ENCODE peak calls at places on chromosomes 4 and X, in eight cellular contexts. K, D, M, E, N, Y, Z and H are unnamed samples.

GRCh38 chrX:69762340-69762739 is 146.4 kb downstream of the EDA start:
- DNase-seq in K (no peak), D (no peak), M (no peak), E (no peak), N (no peak), Y (no peak), Z (no peak), H (no peak)

GRCh38 chr4:76212301-76212700 is 1.3 kb downstream of the SCARB2 start:
- DNase-seq in K (no peak), D (no peak), M (no peak), E (no peak), N (no peak), Y (no peak), Z (no peak), H (no peak)

GRCh38 chr4:165403667-165404066 is 24.9 kb downstream of the CPE start:
- DNase-seq in K (no peak), D (no peak), M (no peak), E (no peak), N (no peak), Y (no peak), Z (no peak), H (no peak)

GRCh38 chr4:10088135-10089010 is 28.2 kb downstream of the WDR1 start:
- DNase-seq in K (no peak), D (no peak), M (no peak), E (no peak), N (no peak), Y (no peak), Z (no peak), H (no peak)

GRCh38 chrX:31323658-31324057 is 251.8 kb upstream of the FTHL17 start:
- DNase-seq in K (no peak), D (no peak), M (no peak), E (no peak), N (no peak), Y (no peak), Z (no peak), H (no peak)

GRCh38 chr4:67198757-67199156 is 346.5 kb downstream of the CENPC start:
- DNase-seq in K (no peak), D (no peak), M (no peak), E (peak), N (no peak), Y (no peak), Z (peak), H (peak)

GRCh38 chr4:154616731-154617130 is 4.3 kb upstream of the FGG start:
- DNase-seq in K (no peak), D (no peak), M (no peak), E (no peak), N (no peak), Y (no peak), Z (no peak), H (no peak)

GRCh38 chr4:65287071-65287470 is 383.2 kb downstream of the EPHA5 start:
- DNase-seq in K (no peak), D (no peak), M (no peak), E (no peak), N (no peak), Y (no peak), Z (no peak), H (no peak)

GRCh38 chr4:157221426-157221894 is 932 bp downstream of the GRIA2 start:
- DNase-seq in K (no peak), D (no peak), M (no peak), E (peak), N (no peak), Y (no peak), Z (no peak), H (no peak)

GRCh38 chr4:180951312-180951711 is 1291.9 kb upstream of the TENM3 start:
- DNase-seq in K (no peak), D (no peak), M (no peak), E (no peak), N (no peak), Y (no peak), Z (no peak), H (no peak)

GRCh38 chrX:126655061-126655460 is 102.4 kb upstream of the DCAF12L1 start:
- DNase-seq in K (no peak), D (no peak), M (no peak), E (peak), N (no peak), Y (no peak), Z (no peak), H (no peak)

GRCh38 chr4:82784615-82785247 is 13.9 kb downstream of the SCD5 start:
- DNase-seq in K (no peak), D (no peak), M (no peak), E (peak), N (no peak), Y (no peak), Z (no peak), H (peak)

GRCh38 chr4:7358100-7358735 is 76.5 kb downstream of the PSAPL1 start:
- DNase-seq in K (peak), D (no peak), M (peak), E (peak), N (peak), Y (no peak), Z (no peak), H (peak)

GRCh38 chrX:7515681-7516413 is 327.1 kb upstream of the VCX start:
- DNase-seq in K (no peak), D (no peak), M (no peak), E (no peak), N (no peak), Y (no peak), Z (no peak), H (no peak)

GRCh38 chr4:2483237-2483636 is 14.3 kb downstream of the RNF4 start:
- DNase-seq in K (no peak), D (no peak), M (no peak), E (no peak), N (no peak), Y (no peak), Z (no peak), H (no peak)

GRCh38 chr4:22167201-22167600 is 218.6 kb upstream of the KCNIP4 start:
- DNase-seq in K (no peak), D (no peak), M (no peak), E (no peak), N (no peak), Y (no peak), Z (no peak), H (no peak)

GRCh38 chrX:68757331-68757730 is 71.5 kb upstream of the EFNB1 start:
- DNase-seq in K (no peak), D (no peak), M (no peak), E (no peak), N (no peak), Y (no peak), Z (no peak), H (no peak)

GRCh38 chr4:155433636-155434360 is 57.0 kb upstream of the MAP9 start:
- DNase-seq in K (no peak), D (no peak), M (no peak), E (peak), N (no peak), Y (no peak), Z (no peak), H (peak)

GRCh38 chr4:183030823-183031222 is 68.2 kb upstream of the WWC2 start:
- DNase-seq in K (no peak), D (no peak), M (no peak), E (no peak), N (no peak), Y (no peak), Z (no peak), H (no peak)

GRCh38 chr4:4583606-4584005 is 41.8 kb upstream of the STX18 start:
- DNase-seq in K (no peak), D (no peak), M (no peak), E (no peak), N (no peak), Y (no peak), Z (no peak), H (no peak)

GRCh38 chr4:3215256-3215655 is 33.7 kb upstream of the MSANTD1 start:
- DNase-seq in K (no peak), D (no peak), M (no peak), E (no peak), N (peak), Y (no peak), Z (no peak), H (no peak)

GRCh38 chr4:146291313-146291712 is 77.0 kb downstream of the REELD1 start:
- DNase-seq in K (no peak), D (no peak), M (no peak), E (no peak), N (no peak), Y (no peak), Z (no peak), H (no peak)

GRCh38 chr4:11548529-11549176 is 120.0 kb upstream of the HS3ST1 start:
- DNase-seq in K (no peak), D (no peak), M (no peak), E (peak), N (no peak), Y (no peak), Z (no peak), H (peak)

GRCh38 chr4:3672465-3672831 is 93.7 kb upstream of the ADRA2C start:
- DNase-seq in K (no peak), D (no peak), M (no peak), E (no peak), N (no peak), Y (no peak), Z (no peak), H (no peak)

GRCh38 chrX:111877681-111878080 is 1.7 kb downstream of the TRPC5OS start:
- DNase-seq in K (no peak), D (no peak), M (no peak), E (no peak), N (no peak), Y (no peak), Z (no peak), H (no peak)

GRCh38 chr4:111483375-111484169 is 661.7 kb upstream of the FAM241A start:
- DNase-seq in K (no peak), D (no peak), M (no peak), E (no peak), N (no peak), Y (no peak), Z (no peak), H (no peak)

GRCh38 chr4:105944535-105944934 is 49.3 kb downstream of the NPNT start:
- DNase-seq in K (no peak), D (no peak), M (no peak), E (peak), N (no peak), Y (no peak), Z (no peak), H (peak)

GRCh38 chr4:55069248-55069647 is 56.1 kb downstream of the KDR start:
- DNase-seq in K (no peak), D (no peak), M (no peak), E (peak), N (no peak), Y (no peak), Z (no peak), H (peak)

GRCh38 chr4:123619326-123619725 is 222.7 kb downstream of the SPRY1 start:
- DNase-seq in K (no peak), D (no peak), M (no peak), E (no peak), N (no peak), Y (no peak), Z (no peak), H (no peak)

DNA sequence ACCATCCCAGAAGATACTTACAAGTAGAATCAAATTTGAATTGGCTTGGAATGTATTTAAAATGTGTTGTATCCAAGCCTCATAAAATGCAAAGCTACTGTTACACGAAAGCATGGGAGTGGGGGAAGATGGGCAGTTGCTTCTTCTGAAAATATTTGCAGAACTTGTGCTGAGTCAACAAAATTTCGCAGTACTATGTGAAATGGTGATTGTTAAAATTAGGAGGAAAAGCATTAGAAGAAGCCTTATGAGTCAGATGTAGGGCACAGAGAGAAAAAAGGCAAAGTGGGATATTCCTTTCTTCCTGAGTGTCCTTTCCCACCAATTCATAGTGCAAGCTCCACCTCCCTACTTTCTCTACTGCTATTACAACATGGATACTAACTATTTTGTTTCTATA is 332.7 kb downstream of the PRDM5 start:
- DNase-seq in K (no peak), D (no peak), M (no peak), E (no peak), N (no peak), Y (no peak), Z (no peak), H (no peak)
- TF ChIP-seq CTCF in K (no peak), D (no peak), M (no peak), E (no peak), N (no peak), Y (no peak), Z (no peak), H (no peak)

DNA sequence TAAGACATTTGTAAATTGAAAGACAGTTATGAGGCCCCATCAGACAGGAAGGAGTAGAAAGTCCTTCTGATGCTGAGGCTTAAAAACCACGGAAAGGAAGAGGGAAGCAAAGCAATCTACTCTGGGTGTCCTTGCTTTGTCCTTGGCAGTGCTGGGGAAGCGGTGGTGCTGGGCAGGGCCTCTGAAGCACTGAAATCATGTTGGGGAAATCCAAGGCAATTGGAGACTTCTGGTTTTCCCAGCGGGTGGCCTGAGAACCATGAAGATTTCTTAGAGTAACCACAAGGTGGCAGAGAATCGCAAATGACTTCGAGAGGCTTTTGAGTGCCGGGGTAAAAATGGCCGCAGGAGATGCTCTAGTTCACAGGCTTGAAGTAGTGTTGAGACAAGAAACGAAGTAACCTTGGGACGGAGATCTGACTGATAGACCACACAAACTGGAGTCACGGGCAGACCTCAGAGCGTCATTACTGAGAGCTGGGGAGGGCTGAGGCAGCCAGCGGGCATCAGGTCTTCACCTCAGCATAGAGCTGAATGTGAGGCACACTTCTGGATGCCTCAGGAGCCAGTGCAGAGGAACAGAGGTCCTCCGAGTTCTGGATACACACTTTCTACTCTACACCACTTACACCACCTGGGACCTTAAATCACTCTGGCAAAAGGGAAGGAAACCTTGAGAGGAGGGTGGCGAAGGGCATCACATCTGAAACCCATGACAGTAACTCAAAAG is 130.7 kb upstream of the GPRIN3 start:
- DNase-seq in K (no peak), D (peak), M (peak), E (no peak), N (no peak), Y (peak), Z (peak), H (peak)
- TF ChIP-seq CTCF in K (peak), D (no peak), M (peak), E (no peak), N (peak), Y (peak), Z (peak), H (peak)

GRCh38 chr4:20276848-20277247 is 25.1 kb downstream of the SLIT2 start:
- DNase-seq in K (no peak), D (no peak), M (no peak), E (no peak), N (no peak), Y (no peak), Z (no peak), H (no peak)

GRCh38 chr4:20272411-20272872 is 20.7 kb downstream of the SLIT2 start:
- DNase-seq in K (no peak), D (no peak), M (no peak), E (peak), N (no peak), Y (no peak), Z (no peak), H (no peak)

GRCh38 chr4:20268028-20268427 is 16.3 kb downstream of the SLIT2 start:
- DNase-seq in K (no peak), D (no peak), M (no peak), E (no peak), N (no peak), Y (no peak), Z (no peak), H (no peak)

GRCh38 chr4:20273793-20274192 is 22.1 kb downstream of the SLIT2 start:
- DNase-seq in K (no peak), D (no peak), M (no peak), E (peak), N (no peak), Y (no peak), Z (no peak), H (no peak)

DNA sequence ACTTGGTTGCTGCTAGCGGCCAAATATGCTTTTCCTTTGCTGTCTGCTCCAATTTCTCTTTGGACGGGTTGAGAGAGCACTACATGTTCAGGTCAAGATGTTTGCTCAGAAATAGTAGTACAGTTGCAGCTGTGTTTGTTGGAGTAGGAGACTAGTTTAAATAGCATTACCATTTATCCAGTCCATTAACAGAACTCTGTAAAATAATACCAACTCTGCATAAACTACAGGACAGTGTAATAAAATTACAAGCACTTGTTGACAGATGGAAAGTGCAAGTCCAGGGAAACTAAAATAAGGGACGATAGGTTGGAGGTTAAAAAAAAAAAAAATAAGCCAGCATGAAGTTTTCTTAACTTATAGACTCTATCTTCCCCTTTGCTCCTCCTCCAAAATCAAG is 20.2 kb downstream of the SLIT2 start:
- DNase-seq in K (no peak), D (no peak), M (no peak), E (no peak), N (no peak), Y (no peak), Z (no peak), H (no peak)
- TF ChIP-seq CTCF in K (no peak), D (no peak), M (no peak), E (no peak), N (no peak), Y (no peak), Z (no peak), H (no peak)

GRCh38 chrX:29477878-29478277 is 737.5 kb upstream of the MAGEB2 start:
- DNase-seq in K (no peak), D (no peak), M (no peak), E (no peak), N (no peak), Y (no peak), Z (no peak), H (no peak)

DNA sequence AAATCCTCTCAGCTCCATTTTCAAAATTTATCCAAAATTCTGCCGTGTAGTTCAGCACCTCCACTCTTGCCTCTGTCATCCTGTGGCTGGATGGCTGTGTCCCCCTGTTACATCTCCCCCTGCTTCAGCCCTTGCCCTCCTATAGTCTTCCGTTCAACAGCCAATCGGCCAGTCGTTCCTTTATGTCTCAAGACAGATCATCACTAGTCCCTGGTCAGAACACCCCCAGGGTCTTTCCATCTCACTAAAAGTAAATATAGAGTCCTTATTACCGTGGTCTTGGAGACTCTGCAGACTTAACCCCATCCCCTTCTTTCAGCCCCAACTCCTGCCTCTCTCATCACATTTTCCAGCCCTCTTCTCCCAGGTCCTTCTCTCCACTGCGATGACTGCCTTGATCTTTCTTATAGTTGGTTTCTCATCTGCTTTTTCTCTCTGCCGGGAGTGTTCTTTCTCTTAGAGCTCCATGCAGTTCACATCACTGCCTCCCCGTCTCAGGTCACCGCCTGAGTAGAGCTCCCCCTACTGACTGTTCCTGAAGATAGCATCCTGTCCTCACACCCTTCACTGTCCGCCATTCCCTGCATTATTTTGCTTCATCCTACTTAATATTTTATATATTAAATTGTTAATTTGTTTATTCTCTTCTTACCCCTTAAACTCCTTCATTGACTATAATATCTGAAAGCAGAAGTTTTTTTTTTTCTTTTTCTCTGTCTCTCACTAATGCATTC is 736.9 kb upstream of the MAGEB2 start:
- DNase-seq in K (no peak), D (peak), M (peak), E (peak), N (no peak), Y (no peak), Z (no peak), H (peak)
- TF ChIP-seq CTCF in K (peak), D (peak), M (peak), E (peak), N (no peak), Y (peak), Z (no peak), H (peak)